ENCODE peak calls at places on chromosome 4, in five cellular contexts. K is NCI-H187; Q is stimulated activated CD4-positive, alpha-beta T cell treated with anti-CD3 and anti-CD28 coated beads, Interleukin-2, amount 100 ng/mL, for 24 hours; R is natural killer cell; N is NCI-H2171 treated with DMSO at 0.1 percent for 48 hours. Z is an unnamed sample.

GRCh38 chr4:169410839-169411770 is 140.3 kb upstream of the SH3RF1 start:
- DNase-seq in K (no peak), N (no peak), R (peak), Q (peak), Z (peak)

GRCh38 chr4:140800686-140801085 is 44.5 kb upstream of the TBC1D9 start:
- DNase-seq in K (no peak), N (no peak), Q (no peak), R (no peak), Z (no peak)

GRCh38 chr4:68267433-68267944 is 22.0 kb upstream of the TMPRSS11B start:
- DNase-seq in Q (no peak), N (no peak), R (no peak), K (no peak), Z (peak)

GRCh38 chr4:124025423-124025822 is 628.8 kb downstream of the SPRY1 start:
- DNase-seq in R (no peak), K (no peak), N (no peak), Q (no peak), Z (no peak)

GRCh38 chr4:52935317-52935716 is 73.2 kb downstream of the RASL11B start:
- DNase-seq in Q (no peak), N (no peak), R (no peak), K (no peak), Z (no peak)

GRCh38 chr4:176794651-176795050 is 1.9 kb upstream of the VEGFC start:
- DNase-seq in N (no peak), K (no peak), R (no peak), Q (no peak), Z (no peak)

GRCh38 chr4:85836588-85836987 is 361.6 kb downstream of the ARHGAP24 start:
- DNase-seq in Q (no peak), R (no peak), N (no peak), K (no peak), Z (no peak)

GRCh38 chr4:148778980-148779675 is 336.9 kb upstream of the NR3C2 start:
- DNase-seq in K (no peak), Q (no peak), R (no peak), N (no peak), Z (peak)

GRCh38 chr4:73669410-73670183 is 49.4 kb upstream of the RASSF6 start:
- DNase-seq in N (no peak), K (no peak), R (no peak), Q (no peak), Z (no peak)

GRCh38 chr4:4852591-4853362 is 6.7 kb upstream of the MSX1 start:
- DNase-seq in Q (no peak), R (no peak), N (no peak), K (no peak), Z (peak)

GRCh38 chr4:6048537-6048936 is 30.3 kb upstream of the C4orf50 start:
- DNase-seq in N (no peak), K (no peak), Q (no peak), R (no peak), Z (no peak)

GRCh38 chr4:65669008-65669971 is 999 bp downstream of the EPHA5 start:
- DNase-seq in K (no peak), R (no peak), Q (no peak), N (peak), Z (peak)

GRCh38 chr4:145719752-145720624 is 40.0 kb downstream of the C4orf51 start:
- DNase-seq in Q (peak), N (no peak), K (no peak), R (no peak), Z (no peak)

GRCh38 chr4:186037692-186038658 is 31.0 kb upstream of the TLR3 start:
- DNase-seq in Q (no peak), K (no peak), N (peak), R (no peak), Z (peak)